ENCODE peak calls at places on chromosomes 16 and 17, in eight cellular contexts. I is thoracic aorta, O is fibroblast of lung, M is tibial nerve, J is prostate gland, D is neural progenitor cell, S is Peyer's patch, T is stomach. C is an unnamed sample.

GRCh38 chr17:42586514-42587230 is 9.1 kb upstream of the PSMC3IP start:
- DNase-seq in I (no peak), T (no peak), D (no peak), M (no peak), O (no peak), S (peak; percentile 49), J (peak; percentile 77), C (no peak)

GRCh38 chr16:4855371-4855770 is 8.1 kb downstream of the UBN1 start:
- DNase-seq in T (no peak), J (no peak), D (no peak), M (no peak), O (no peak), S (no peak), I (no peak), C (no peak)

GRCh38 chr17:46818319-46818928 is at the start of gene WNT3:
- DNase-seq in O (no peak), T (no peak), S (peak; percentile 77), J (no peak), M (no peak), I (no peak), D (peak; percentile 82), C (peak; percentile 88)

GRCh38 chr17:51091635-51092034 is 29.0 kb downstream of the SPAG9 start:
- DNase-seq in T (no peak), D (no peak), J (no peak), M (no peak), I (no peak), O (no peak), S (no peak), C (no peak)

GRCh38 chr17:3035256-3035967 is 28.0 kb downstream of the OR1D5 start:
- DNase-seq in O (no peak), D (no peak), S (peak; percentile 34), M (no peak), I (no peak), T (no peak), J (no peak), C (no peak)

GRCh38 chr16:75139498-75139897 is 8.8 kb upstream of the ZFP1 start:
- DNase-seq in S (no peak), J (no peak), M (no peak), O (no peak), D (no peak), I (no peak), T (no peak), C (no peak)

GRCh38 chr17:6997171-6997570 is 1.3 kb downstream of the ALOX12 start:
- DNase-seq in J (no peak), I (no peak), S (no peak), D (no peak), M (no peak), O (no peak), T (no peak), C (no peak)

GRCh38 chr17:7195971-7196370 is 16.8 kb upstream of the ASGR1 start:
- DNase-seq in T (no peak), O (no peak), J (no peak), S (no peak), D (no peak), I (no peak), M (no peak), C (no peak)

GRCh38 chr16:51607202-51607756 is 456.2 kb upstream of the SALL1 start:
- DNase-seq in T (no peak), M (no peak), J (no peak), I (no peak), S (no peak), O (no peak), D (no peak), C (no peak)

GRCh38 chr16:19126300-19126699 is 12.5 kb downstream of the ITPRIPL2 start:
- DNase-seq in M (no peak), T (no peak), D (no peak), J (no peak), I (no peak), O (no peak), S (no peak), C (no peak)

GRCh38 chr16:73768786-73769203 is 527.8 kb upstream of the PSMD7 start:
- DNase-seq in J (no peak), T (no peak), D (no peak), I (peak; percentile 16), M (no peak), O (peak; percentile 82), S (no peak), C (no peak)

GRCh38 chr16:10103700-10104099 is 78.5 kb downstream of the GRIN2A start:
- DNase-seq in D (no peak), I (no peak), M (no peak), J (no peak), T (no peak), O (no peak), S (no peak), C (no peak)

GRCh38 chr17:68377771-68378201 is 79.5 kb downstream of the WIPI1 start:
- DNase-seq in S (no peak), I (no peak), D (peak; percentile 18), T (no peak), M (no peak), J (no peak), O (no peak), C (peak; percentile 48)

GRCh38 chr17:78892520-78892919 is 10.5 kb downstream of the CEP295NL start:
- DNase-seq in D (no peak), O (no peak), J (no peak), M (no peak), I (no peak), T (no peak), S (no peak), C (no peak)

GRCh38 chr17:9472541-9472940 is 103.1 kb downstream of the STX8 start:
- DNase-seq in M (peak; percentile 27), J (no peak), O (peak; percentile 58), S (peak; percentile 38), T (no peak), D (no peak), I (no peak), C (no peak)

GRCh38 chr16:66746682-66747081 is 4.7 kb downstream of the DYNC1LI2 start:
- DNase-seq in D (no peak), S (no peak), M (no peak), J (no peak), I (no peak), T (no peak), O (no peak), C (no peak)
- H3K4me3 ChIP-seq in D (no peak overlapping the region), S (no peak overlapping the region), M (no peak overlapping the region), J (no peak overlapping the region), I (no peak overlapping the region), T (no peak overlapping the region), O (no peak overlapping the region), C (no peak overlapping the region)

GRCh38 chr17:49779730-49780220 is 8.7 kb upstream of the KAT7 start:
- DNase-seq in M (peak; percentile 75), D (peak; percentile 15), T (no peak), J (no peak), O (peak; percentile 79), I (no peak), S (peak; percentile 64), C (no peak)
- TF ChIP-seq CTCF in M (peak; percentile 20), D (peak; percentile 48), T (peak; percentile 55), J (peak; percentile 31), O (peak; percentile 56), I (peak; percentile 37), S (peak; percentile 48), C (peak; percentile 59)

GRCh38 chr17:59844884-59845594 is 47.7 kb downstream of the TUBD1 start:
- DNase-seq in D (no peak), M (no peak), T (no peak), I (no peak), O (peak; percentile 77), J (no peak), S (peak; percentile 42), C (peak; percentile 20)
- H3K4me3 ChIP-seq in D (no peak overlapping the region), M (no peak overlapping the region), T (no peak overlapping the region), I (no peak overlapping the region), O (no peak overlapping the region), J (no peak overlapping the region), S (no peak overlapping the region), C (no peak overlapping the region)

DNA sequence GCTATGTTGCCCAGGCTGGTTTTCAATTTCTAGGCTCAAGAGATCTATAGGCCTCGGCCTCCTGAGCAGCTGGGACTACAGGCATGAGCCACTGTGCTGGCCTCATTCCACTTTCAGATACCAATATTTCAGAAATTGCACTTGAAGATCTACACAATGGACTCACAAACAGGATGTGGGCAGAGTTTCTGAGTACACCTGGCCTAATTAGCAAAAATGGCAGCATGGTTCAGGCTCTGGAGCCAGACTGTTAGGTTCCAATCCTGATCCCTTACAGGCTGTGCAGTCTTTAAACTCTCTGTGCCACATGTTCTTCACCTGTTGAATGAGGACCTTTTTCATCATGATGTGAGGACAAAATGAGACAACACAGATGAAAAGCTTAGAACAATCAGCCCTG is 32.2 kb downstream of the RNF157 start:
- DNase-seq in I (no peak), S (no peak), M (no peak), T (no peak), O (no peak), D (no peak), J (no peak), C (no peak)
- TF ChIP-seq CTCF in I (no peak), S (no peak), M (no peak), T (no peak), O (no peak), D (no peak), J (no peak), C (no peak)

GRCh38 chr16:85123891-85124635 is 11.8 kb upstream of the CIBAR2 start:
- DNase-seq in J (no peak), M (no peak), S (no peak), T (no peak), I (peak; percentile 64), D (peak; percentile 40), O (peak; percentile 87), C (no peak)
- H3K4me3 ChIP-seq in J (no peak overlapping the region), M (no peak overlapping the region), S (no peak overlapping the region), T (no peak overlapping the region), I (peak overlapping the region; percentile 52), D (no peak overlapping the region), O (peak overlapping the region; percentile 16), C (no peak overlapping the region)

GRCh38 chr16:25107466-25107792 is 4.1 kb upstream of the LCMT1 start:
- DNase-seq in M (no peak), J (no peak), D (no peak), O (no peak), T (no peak), I (no peak), S (no peak), C (no peak)

GRCh38 chr16:25106567-25107465 is 4.7 kb upstream of the LCMT1 start:
- DNase-seq in T (peak; percentile 97), I (peak; percentile 82), S (peak; percentile 97), D (peak; percentile 95), M (peak; percentile 90), O (peak; percentile 88), J (peak; percentile 93), C (peak; percentile 100)

GRCh38 chr16:25109643-25110042 is 1.9 kb upstream of the LCMT1 start:
- DNase-seq in M (peak; percentile 36), D (no peak), T (no peak), J (no peak), I (no peak), O (peak; percentile 91), S (peak; percentile 86), C (no peak)

GRCh38 chr16:25110392-25110947 is 1.1 kb upstream of the LCMT1 start:
- DNase-seq in I (no peak), S (no peak), D (no peak), T (no peak), J (no peak), M (no peak), O (peak; percentile 9), C (no peak)

DNA sequence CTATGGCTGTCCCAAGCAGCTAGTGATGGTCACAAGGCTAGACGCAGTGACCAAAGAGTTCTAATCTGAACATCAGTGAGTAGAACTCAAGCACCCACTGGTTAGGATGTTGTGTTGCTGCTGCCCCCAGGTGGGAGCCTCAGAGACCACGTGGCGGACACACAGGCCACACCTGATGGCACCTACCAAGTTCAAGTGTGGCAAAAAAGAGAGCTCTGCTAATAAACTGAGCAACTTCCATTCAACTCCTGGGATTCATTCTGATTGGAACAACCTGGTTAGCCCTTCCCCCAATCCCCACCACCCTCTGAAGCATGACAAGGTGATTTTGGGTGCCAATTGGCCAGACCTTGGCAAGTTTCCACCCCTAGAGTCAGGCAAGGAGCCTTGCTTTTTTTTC is 3.5 kb upstream of the LCMT1 start:
- DNase-seq in S (peak; percentile 59), D (no peak), M (no peak), J (no peak), I (no peak), T (no peak), O (no peak), C (no peak)
- TF ChIP-seq CTCF in S (no peak), D (no peak), M (no peak), J (no peak), I (no peak), T (no peak), O (no peak), C (no peak)